ENCODE peak calls at places on chromosomes 12 and 14, in seven cellular contexts. R is HepG2, V is SK-N-SH, W is HCT116, S is GM12878, P is H1, N is K562. Z is an unnamed sample.

GRCh38 chr12:7645395-7646177 is 20.1 kb downstream of the APOBEC1 start:
- DNase-seq in R (peak), V (peak), W (peak), S (no peak), P (no peak), N (peak), Z (peak)

GRCh38 chr12:77064891-77065360 is 443 bp downstream of the E2F7 start:
- DNase-seq in R (no peak), V (no peak), W (no peak), S (no peak), P (no peak), N (no peak), Z (no peak)

GRCh38 chr14:61452452-61452851 is 131.1 kb downstream of the PRKCH start:
- DNase-seq in R (no peak), V (no peak), W (no peak), S (no peak), P (no peak), N (no peak), Z (no peak)

GRCh38 chr14:73237786-73238261 is 518 bp downstream of the PAPLN start:
- DNase-seq in R (no peak), V (peak), W (no peak), S (no peak), P (no peak), N (no peak), Z (no peak)

GRCh38 chr12:109765493-109765810 is 51.8 kb downstream of the FAM222A start:
- DNase-seq in R (no peak), V (no peak), W (no peak), S (no peak), P (no peak), N (no peak), Z (no peak)

GRCh38 chr12:62127516-62127915 is 132.7 kb upstream of the USP15 start:
- DNase-seq in R (no peak), V (no peak), W (no peak), S (no peak), P (no peak), N (no peak), Z (no peak)

GRCh38 chr14:99195602-99196309 is 76.2 kb downstream of the BCL11B start:
- DNase-seq in R (no peak), V (no peak), W (no peak), S (no peak), P (no peak), N (no peak), Z (no peak)

GRCh38 chr12:2179953-2180736 is 127.4 kb downstream of the CACNA1C start:
- DNase-seq in R (no peak), V (no peak), W (peak), S (no peak), P (no peak), N (no peak), Z (no peak)

GRCh38 chr12:127280393-127281275 is 986.3 kb upstream of the TMEM132C start:
- DNase-seq in R (peak), V (peak), W (peak), S (no peak), P (peak), N (peak), Z (no peak)

GRCh38 chr12:16303939-16304338 is 26.5 kb upstream of the SLC15A5 start:
- DNase-seq in R (no peak), V (no peak), W (no peak), S (no peak), P (no peak), N (no peak), Z (no peak)

GRCh38 chr12:82660541-82661325 is 26.0 kb upstream of the TMTC2 start:
- DNase-seq in R (no peak), V (no peak), W (no peak), S (no peak), P (no peak), N (no peak), Z (no peak)

GRCh38 chr14:96051231-96051630 is 12.1 kb downstream of the C14orf132 start:
- DNase-seq in R (no peak), V (no peak), W (no peak), S (no peak), P (no peak), N (no peak), Z (no peak)

GRCh38 chr12:68334136-68334535 is 2.0 kb upstream of the MDM1 start:
- DNase-seq in R (no peak), V (peak), W (no peak), S (peak), P (no peak), N (no peak), Z (peak)

GRCh38 chr14:100972134-100972905 is 68.8 kb upstream of the RTL1 start:
- DNase-seq in R (no peak), V (no peak), W (no peak), S (no peak), P (no peak), N (no peak), Z (no peak)

DNA sequence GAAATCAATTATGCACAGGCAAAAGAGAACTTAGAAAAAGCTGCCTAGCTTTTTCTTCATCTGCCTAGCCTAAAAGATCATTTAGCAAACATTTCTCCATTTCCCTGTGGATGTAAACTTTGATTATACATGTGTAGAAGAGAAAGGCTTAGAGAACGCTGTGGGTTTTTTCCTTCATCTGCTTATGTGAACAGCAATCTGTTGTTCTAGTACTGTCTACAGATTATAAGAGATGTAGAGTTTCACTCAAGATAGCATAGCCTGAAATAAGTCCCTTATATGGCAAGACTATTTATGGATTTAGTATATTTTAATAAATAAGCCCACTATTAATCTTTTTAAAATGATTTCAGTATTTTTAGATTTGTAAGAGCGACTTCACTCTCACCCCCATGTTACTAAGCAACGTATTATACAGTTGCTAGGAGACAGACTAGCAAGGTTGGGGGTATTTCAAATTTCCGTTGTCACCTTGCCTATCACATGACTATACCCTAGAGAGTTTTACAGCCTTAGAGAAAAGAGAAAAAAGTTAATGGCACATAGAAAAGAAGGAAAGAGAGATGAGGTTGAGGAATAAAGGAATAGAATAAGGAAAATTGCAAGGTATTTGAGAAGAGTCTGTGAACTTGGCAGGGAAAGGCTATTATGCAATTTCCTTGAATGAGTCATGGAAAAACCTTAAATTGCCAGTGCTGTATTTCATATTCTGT is 12.2 kb upstream of the TUBA1A start:
- DNase-seq in R (no peak), V (peak), W (peak), S (peak), P (no peak), N (peak), Z (no peak)
- TF ChIP-seq JUND in R (no peak), V (peak), W (peak), S (no peak), P (no peak), N (peak), Z (peak)

GRCh38 chr12:86006727-86007126 is 132.6 kb downstream of the NTS start:
- DNase-seq in R (no peak), V (no peak), W (no peak), S (no peak), P (no peak), N (no peak), Z (no peak)
- TF ChIP-seq JUND in R (no peak), V (no peak), W (no peak), S (no peak), P (no peak), N (no peak), Z (no peak)

DNA sequence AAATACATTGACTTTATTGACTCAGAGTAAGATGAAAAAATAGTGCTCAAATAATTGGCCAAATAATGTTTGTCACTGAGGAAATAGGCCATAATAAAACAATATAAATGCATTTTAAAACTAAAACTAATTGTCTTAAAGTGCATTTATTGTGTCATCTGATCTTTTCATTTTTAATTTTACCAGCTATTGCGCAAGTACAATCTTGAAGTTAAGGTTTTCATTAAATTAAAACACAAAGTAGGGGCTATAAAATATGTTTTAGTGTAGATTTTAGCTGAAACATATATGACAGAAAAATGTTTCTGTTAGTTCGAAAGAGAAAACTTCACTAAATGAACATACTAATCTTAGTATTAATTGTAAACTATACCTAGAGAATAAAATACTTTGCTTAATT is 832.8 kb downstream of the FSCB start:
- DNase-seq in R (no peak), V (no peak), W (no peak), S (no peak), P (no peak), N (no peak), Z (no peak)
- TF ChIP-seq JUND in R (no peak), V (no peak), W (no peak), S (no peak), P (no peak), N (no peak), Z (no peak)

GRCh38 chr12:114339626-114340025 is 66.3 kb downstream of the TBX5 start:
- DNase-seq in R (no peak), V (no peak), W (no peak), S (no peak), P (no peak), N (no peak), Z (no peak)
- TF ChIP-seq JUND in R (no peak), V (no peak), W (no peak), S (no peak), P (no peak), N (no peak), Z (no peak)

GRCh38 chr14:22737052-22737451 is 29.4 kb upstream of the OXA1L start:
- DNase-seq in R (no peak), V (no peak), W (no peak), S (no peak), P (no peak), N (no peak), Z (no peak)
- TF ChIP-seq JUND in R (no peak), V (no peak), W (no peak), S (no peak), P (no peak), N (no peak), Z (no peak)

DNA sequence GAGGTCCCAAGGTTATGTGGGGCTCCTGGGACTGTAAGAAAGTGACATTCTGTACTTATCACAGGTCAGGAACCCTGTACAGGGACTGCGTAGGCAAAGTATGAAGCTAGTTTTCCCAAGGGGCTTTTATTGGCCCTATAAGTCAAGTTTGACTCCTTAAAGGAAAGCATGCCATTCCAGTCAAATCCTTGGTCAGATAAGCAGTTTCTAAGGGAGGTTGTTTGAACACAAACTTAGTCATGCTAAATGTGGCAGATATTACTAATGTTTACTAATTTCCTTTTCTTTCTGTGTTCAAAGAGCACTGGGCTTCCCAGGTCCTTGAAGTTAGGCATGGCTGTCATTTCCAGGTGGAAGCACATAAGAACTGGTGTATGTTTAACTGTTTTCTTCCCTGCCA is 472.4 kb downstream of the ATP23 start:
- DNase-seq in R (no peak), V (no peak), W (no peak), S (no peak), P (no peak), N (no peak), Z (no peak)
- TF ChIP-seq JUND in R (no peak), V (no peak), W (no peak), S (no peak), P (no peak), N (no peak), Z (no peak)

GRCh38 chr12:49256274-49256637 is 8.6 kb upstream of the TUBA1C start:
- DNase-seq in R (no peak), V (no peak), W (no peak), S (no peak), P (no peak), N (no peak), Z (no peak)

GRCh38 chr12:49251357-49251756 is 13.5 kb upstream of the TUBA1C start:
- DNase-seq in R (no peak), V (no peak), W (no peak), S (no peak), P (no peak), N (no peak), Z (no peak)

DNA sequence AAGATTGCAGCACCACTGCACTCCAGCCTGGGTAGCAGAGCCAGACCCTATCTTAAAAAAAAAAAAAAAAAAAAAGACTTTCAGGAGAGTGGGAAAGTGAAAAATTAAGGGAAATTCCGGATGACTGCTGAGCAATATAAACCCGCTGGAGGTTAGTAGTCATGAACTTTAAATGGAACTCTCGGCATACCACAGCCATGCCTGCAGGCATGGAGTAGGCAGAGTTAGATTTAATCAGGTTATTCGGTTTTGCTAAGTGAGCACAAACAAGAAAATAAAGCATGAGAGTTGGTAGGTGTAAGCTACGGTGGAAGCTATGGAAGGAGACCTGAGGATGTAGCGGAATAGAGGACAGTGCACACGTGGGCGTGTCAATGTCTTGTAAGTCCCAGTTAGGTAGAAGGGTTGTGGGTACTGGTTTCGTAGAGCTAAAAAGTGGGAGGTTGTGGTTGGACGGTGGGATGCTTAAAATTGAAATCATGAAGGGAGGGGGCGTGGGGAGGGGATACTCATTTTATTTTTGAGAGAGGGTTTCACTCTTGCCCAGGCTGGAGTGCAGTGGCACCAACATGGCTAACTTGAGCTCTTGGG is 11.8 kb upstream of the TUBA1C start:
- DNase-seq in R (no peak), V (no peak), W (no peak), S (no peak), P (no peak), N (no peak), Z (peak)
- TF ChIP-seq JUND in R (no peak), V (no peak), W (no peak), S (no peak), P (no peak), N (no peak), Z (no peak)